ENCODE peak calls at places on chromosomes 13 and 19, in six cellular contexts. L is HCT116, S is H1, B is GM12878, J is HepG2, Y is K562. O is an unnamed sample.

GRCh38 chr19:7534531-7534980 is 961 bp upstream of the PNPLA6 start:
- DNase-seq in L (no peak), Y (peak; percentile 64), S (peak; percentile 47), J (peak; percentile 70), B (no peak), O (peak; percentile 46)

GRCh38 chr19:47267350-47267759 is 7.3 kb upstream of the INAFM1 start:
- DNase-seq in Y (no peak), S (no peak), B (no peak), L (no peak), J (no peak), O (no peak)

GRCh38 chr13:46675016-46675415 is 121.9 kb downstream of the ESD start:
- DNase-seq in B (no peak), L (no peak), S (no peak), J (no peak), Y (no peak), O (no peak)

GRCh38 chr19:53102186-53102585 is 1.0 kb downstream of the ZNF160 start:
- DNase-seq in J (no peak), Y (peak; percentile 24), B (no peak), S (no peak), L (no peak), O (no peak)

GRCh38 chr19:48635966-48636858 is 967 bp downstream of the DBP start:
- DNase-seq in Y (no peak), S (no peak), L (no peak), J (no peak), B (no peak), O (no peak)

GRCh38 chr19:58037927-58038687 is 4.3 kb downstream of the ZSCAN1 start:
- DNase-seq in L (no peak), Y (no peak), J (no peak), B (no peak), S (no peak), O (no peak)

GRCh38 chr19:19215792-19216191 is 4.0 kb downstream of the NCAN start:
- DNase-seq in J (no peak), B (no peak), Y (no peak), L (no peak), S (no peak), O (no peak)

GRCh38 chr13:89827552-89827951 is 1519.9 kb upstream of the MIR17HG start:
- DNase-seq in B (no peak), L (no peak), S (no peak), J (no peak), Y (no peak), O (no peak)

GRCh38 chr19:43664008-43664407 is 6.0 kb downstream of the PLAUR start:
- DNase-seq in L (no peak), S (no peak), J (no peak), Y (no peak), B (peak; percentile 35), O (no peak)

GRCh38 chr13:94217370-94217769 is 262.1 kb downstream of the DCT start:
- DNase-seq in L (no peak), S (no peak), Y (no peak), J (no peak), B (no peak), O (no peak)

GRCh38 chr13:114134944-114135610 is 2.7 kb upstream of the RASA3 start:
- DNase-seq in B (no peak), Y (no peak), L (no peak), S (no peak), J (no peak), O (no peak)

GRCh38 chr13:44853641-44854040 is 135.6 kb downstream of the NUFIP1 start:
- DNase-seq in J (peak; percentile 90), Y (no peak), S (no peak), L (no peak), B (no peak), O (no peak)

GRCh38 chr13:24184265-24184841 is 23.8 kb downstream of the SPATA13 start:
- DNase-seq in S (no peak), L (no peak), B (no peak), Y (no peak), J (peak; percentile 93), O (no peak)

GRCh38 chr19:47507031-47507430 is 7.8 kb downstream of the NAPA start:
- DNase-seq in B (no peak), Y (no peak), S (no peak), J (no peak), L (no peak), O (no peak)

GRCh38 chr19:37227996-37228395 is 10.0 kb downstream of the ZNF383 start:
- DNase-seq in B (no peak), J (no peak), L (no peak), S (no peak), Y (no peak), O (no peak)

GRCh38 chr13:99269627-99270252 is 11.6 kb upstream of the GPR18 start:
- DNase-seq in J (peak; percentile 25), L (peak; percentile 38), B (no peak), Y (no peak), S (no peak), O (no peak)

GRCh38 chr19:4007836-4008539 is 452 bp downstream of the PIAS4 start:
- DNase-seq in B (no peak), Y (peak; percentile 42), S (no peak), L (no peak), J (peak; percentile 18), O (no peak)

GRCh38 chr13:35724480-35724879 is 248.0 kb upstream of the MAB21L1 start:
- DNase-seq in B (no peak), Y (no peak), S (no peak), L (no peak), J (no peak), O (no peak)

GRCh38 chr13:21736926-21737325 is 66.1 kb downstream of the FGF9 start:
- DNase-seq in B (no peak), J (no peak), S (no peak), L (no peak), Y (no peak), O (no peak)

GRCh38 chr19:57757941-57758340 is 11.3 kb downstream of the ZNF776 start:
- DNase-seq in S (no peak), L (no peak), Y (no peak), B (no peak), J (no peak), O (no peak)

GRCh38 chr19:530133-531008 is 1.2 kb upstream of the CDC34 start:
- DNase-seq in B (no peak), L (no peak), Y (no peak), J (no peak), S (no peak), O (no peak)

GRCh38 chr13:26698392-26699196 is 62.0 kb downstream of the GPR12 start:
- DNase-seq in Y (peak; percentile 63), B (peak; percentile 20), L (peak; percentile 54), S (peak; percentile 73), J (peak; percentile 66), O (peak; percentile 62)

GRCh38 chr13:102642475-102642874 is 45.7 kb downstream of the TPP2 start:
- DNase-seq in Y (no peak), S (no peak), J (no peak), B (no peak), L (no peak), O (no peak)

GRCh38 chr19:47253467-47253881 is 2.9 kb upstream of the CCDC9 start:
- DNase-seq in B (no peak), S (no peak), L (no peak), J (peak; percentile 60), Y (no peak), O (no peak)

GRCh38 chr19:18322318-18322758 is 538 bp downstream of the LSM4 start:
- DNase-seq in S (no peak), Y (peak; percentile 82), J (peak; percentile 74), B (no peak), L (no peak), O (no peak)

GRCh38 chr13:113411216-113412023 is 41.9 kb downstream of the ADPRHL1 start:
- DNase-seq in S (no peak), B (no peak), Y (no peak), L (peak; percentile 84), J (peak; percentile 32), O (no peak)

GRCh38 chr19:22616659-22617058 is 17.5 kb upstream of the ZNF492 start:
- DNase-seq in L (no peak), B (no peak), S (no peak), Y (no peak), J (no peak), O (no peak)

GRCh38 chr19:28305513-28305912 is 907.4 kb downstream of the UQCRFS1 start:
- DNase-seq in S (no peak), B (no peak), J (no peak), L (no peak), Y (no peak), O (no peak)

GRCh38 chr13:50907781-50908180 is 1.8 kb upstream of the RNASEH2B start:
- DNase-seq in J (no peak), B (no peak), L (no peak), Y (no peak), S (no peak), O (no peak)

GRCh38 chr19:39936020-39936419 is 1.6 kb upstream of the FCGBP start:
- DNase-seq in B (no peak), S (no peak), L (no peak), J (no peak), Y (no peak), O (no peak)
- H3K4me3 ChIP-seq in B (no peak overlapping the region), S (no peak overlapping the region), L (no peak overlapping the region), J (no peak overlapping the region), Y (no peak overlapping the region), O (no peak overlapping the region)

GRCh38 chr13:58933475-58933874 is 1230.3 kb downstream of the DIAPH3 start:
- DNase-seq in S (no peak), L (no peak), J (no peak), B (no peak), Y (no peak), O (peak; percentile 11)
- TF ChIP-seq ZNF274 in S (no peak), L (no peak), J (no peak), B (no peak), Y (no peak), O (no peak)

DNA sequence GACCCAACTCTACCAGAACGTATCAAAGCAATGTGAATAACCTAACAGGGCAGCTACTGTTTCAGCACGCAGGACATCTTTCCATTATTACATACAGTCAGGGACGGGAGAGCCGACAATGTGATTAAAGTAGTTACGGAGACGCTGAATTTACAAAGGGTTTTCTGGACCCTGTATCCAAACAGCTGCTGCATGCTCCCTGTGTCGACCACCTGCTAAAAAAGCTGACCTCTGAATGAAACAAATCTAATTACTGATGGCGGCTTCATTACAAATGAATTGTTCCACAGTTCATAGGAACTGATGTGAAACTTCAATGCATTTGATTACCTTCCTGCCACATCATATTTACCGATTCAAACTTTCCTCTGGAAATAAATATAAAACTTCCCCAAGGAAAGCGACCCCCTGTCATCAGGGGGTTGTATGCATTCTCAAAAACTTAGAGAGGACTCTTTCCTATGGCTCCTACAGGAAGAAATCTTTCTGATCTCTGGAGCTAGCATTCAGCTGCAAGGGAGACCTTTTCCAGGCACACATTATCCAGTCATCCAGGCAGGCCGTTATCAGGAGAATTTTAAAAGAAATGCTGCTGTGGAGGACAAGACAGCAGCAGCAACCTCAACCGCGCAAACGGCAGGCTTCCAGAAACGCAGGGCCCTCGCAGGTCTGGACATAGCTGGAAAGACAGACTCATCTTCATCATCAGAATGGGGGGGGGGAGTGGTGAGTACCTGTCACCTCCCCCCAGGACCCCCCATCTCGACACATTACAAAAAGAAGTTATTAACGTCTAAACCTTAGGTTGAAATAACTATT is 3.1 kb downstream of the EFNB2 start:
- DNase-seq in J (no peak), B (no peak), S (no peak), Y (no peak), L (no peak), O (no peak)
- H3K4me3 ChIP-seq in J (no peak overlapping the region), B (no peak overlapping the region), S (peak overlapping the region; percentile 22), Y (no peak overlapping the region), L (peak overlapping the region; percentile 22), O (peak overlapping the region; percentile 9)

DNA sequence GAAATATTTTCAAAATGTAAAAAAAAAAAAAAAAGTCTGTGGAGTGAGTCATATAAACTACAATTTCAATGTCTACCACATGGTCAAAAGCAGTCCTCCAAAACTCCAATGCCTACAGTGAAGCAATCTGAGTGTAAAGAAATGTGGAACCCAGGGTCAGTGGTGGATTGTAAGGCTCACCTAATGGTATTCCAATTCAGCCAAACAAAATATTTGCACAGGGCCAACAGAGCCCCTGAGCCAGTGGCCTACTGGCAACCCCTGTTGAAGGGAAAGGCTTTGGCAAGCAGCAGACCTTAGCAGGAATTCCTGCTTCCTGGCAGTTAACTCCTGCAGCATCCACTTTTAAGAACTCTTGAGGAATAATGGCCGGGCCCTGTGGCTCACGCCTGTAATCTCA is 3.4 kb downstream of the DNMT1 start:
- DNase-seq in L (no peak), S (no peak), J (peak; percentile 91), Y (no peak), B (no peak), O (no peak)
- TF ChIP-seq ZNF274 in L (no peak), S (no peak), J (no peak), Y (no peak), B (no peak), O (no peak)